ENCODE peak calls at places on chromosomes 4 and X, in seven cellular contexts. One of them, this sample, is unnamed.

GRCh38 chr4:30821891-30822612 is 101.9 kb downstream of the PCDH7 start:
- DNase-seq in cardiac muscle cell: no peak
- DNase-seq in HFF-Myc: no peak
- DNase-seq in hypothalamus: no peak
- DNase-seq in esophagus squamous epithelium: no peak
- DNase-seq in HEK293T: peak
- DNase-seq in GM03348: peak
- DNase-seq in this sample: no peak

GRCh38 chr4:17605236-17605635 is 9.2 kb upstream of the MED28 start:
- DNase-seq in cardiac muscle cell: no peak
- DNase-seq in HFF-Myc: no peak
- DNase-seq in hypothalamus: no peak
- DNase-seq in esophagus squamous epithelium: no peak
- DNase-seq in HEK293T: no peak
- DNase-seq in GM03348: no peak
- DNase-seq in this sample: no peak

GRCh38 chr4:173367946-173368345 is 2.8 kb upstream of the SAP30 start:
- DNase-seq in cardiac muscle cell: peak
- DNase-seq in HFF-Myc: no peak
- DNase-seq in hypothalamus: no peak
- DNase-seq in esophagus squamous epithelium: no peak
- DNase-seq in HEK293T: no peak
- DNase-seq in GM03348: no peak
- DNase-seq in this sample: no peak

GRCh38 chrX:70979136-70979762 is 48.4 kb upstream of the SLC7A3 start:
- DNase-seq in cardiac muscle cell: peak
- DNase-seq in HFF-Myc: peak
- DNase-seq in hypothalamus: no peak
- DNase-seq in esophagus squamous epithelium: no peak
- DNase-seq in HEK293T: peak
- DNase-seq in GM03348: peak
- DNase-seq in this sample: no peak

GRCh38 chr4:123649644-123650356 is 253.2 kb downstream of the SPRY1 start:
- DNase-seq in cardiac muscle cell: peak
- DNase-seq in HFF-Myc: peak
- DNase-seq in hypothalamus: no peak
- DNase-seq in esophagus squamous epithelium: no peak
- DNase-seq in HEK293T: peak
- DNase-seq in GM03348: peak
- DNase-seq in this sample: no peak

GRCh38 chrX:154695913-154696312 is 42.5 kb upstream of the CTAG2 start:
- DNase-seq in cardiac muscle cell: peak
- DNase-seq in HFF-Myc: no peak
- DNase-seq in hypothalamus: no peak
- DNase-seq in esophagus squamous epithelium: no peak
- DNase-seq in HEK293T: no peak
- DNase-seq in GM03348: peak
- DNase-seq in this sample: no peak

GRCh38 chr4:141473952-141474351 is 162.4 kb upstream of the IL15 start:
- DNase-seq in cardiac muscle cell: no peak
- DNase-seq in HFF-Myc: peak
- DNase-seq in hypothalamus: no peak
- DNase-seq in esophagus squamous epithelium: no peak
- DNase-seq in HEK293T: no peak
- DNase-seq in GM03348: peak
- DNase-seq in this sample: no peak

GRCh38 chr4:156779774-156780173 is 191.8 kb downstream of the PDGFC start:
- DNase-seq in cardiac muscle cell: peak
- DNase-seq in HFF-Myc: peak
- DNase-seq in hypothalamus: no peak
- DNase-seq in esophagus squamous epithelium: no peak
- DNase-seq in HEK293T: no peak
- DNase-seq in GM03348: peak
- DNase-seq in this sample: no peak

GRCh38 chr4:88144866-88145300 is 13.6 kb downstream of the ABCG2 start:
- DNase-seq in cardiac muscle cell: no peak
- DNase-seq in HFF-Myc: no peak
- DNase-seq in hypothalamus: no peak
- DNase-seq in esophagus squamous epithelium: no peak
- DNase-seq in HEK293T: no peak
- DNase-seq in GM03348: no peak
- DNase-seq in this sample: no peak

GRCh38 chr4:81620442-81620841 is 148.7 kb upstream of the RASGEF1B start:
- DNase-seq in cardiac muscle cell: no peak
- DNase-seq in HFF-Myc: no peak
- DNase-seq in hypothalamus: no peak
- DNase-seq in esophagus squamous epithelium: no peak
- DNase-seq in HEK293T: no peak
- DNase-seq in GM03348: no peak
- DNase-seq in this sample: no peak

GRCh38 chr4:176789955-176790354 is 2.8 kb downstream of the VEGFC start:
- DNase-seq in cardiac muscle cell: peak
- DNase-seq in HFF-Myc: peak
- DNase-seq in hypothalamus: no peak
- DNase-seq in esophagus squamous epithelium: no peak
- DNase-seq in HEK293T: peak
- DNase-seq in GM03348: peak
- DNase-seq in this sample: no peak

GRCh38 chr4:185839204-185839712 is 27.3 kb upstream of the SORBS2 start:
- DNase-seq in cardiac muscle cell: peak
- DNase-seq in HFF-Myc: peak
- DNase-seq in hypothalamus: no peak
- DNase-seq in esophagus squamous epithelium: no peak
- DNase-seq in HEK293T: peak
- DNase-seq in GM03348: peak
- DNase-seq in this sample: no peak

GRCh38 chr4:153919667-153920066 is 130.8 kb upstream of the SFRP2 start:
- DNase-seq in cardiac muscle cell: peak
- DNase-seq in HFF-Myc: no peak
- DNase-seq in hypothalamus: no peak
- DNase-seq in esophagus squamous epithelium: no peak
- DNase-seq in HEK293T: no peak
- DNase-seq in GM03348: no peak
- DNase-seq in this sample: no peak

GRCh38 chr4:32775049-32775448 is 2054.9 kb downstream of the PCDH7 start:
- DNase-seq in cardiac muscle cell: peak
- DNase-seq in HFF-Myc: no peak
- DNase-seq in hypothalamus: no peak
- DNase-seq in esophagus squamous epithelium: no peak
- DNase-seq in HEK293T: peak
- DNase-seq in GM03348: no peak
- DNase-seq in this sample: peak

GRCh38 chr4:4633431-4633830 is 91.6 kb upstream of the STX18 start:
- DNase-seq in cardiac muscle cell: no peak
- DNase-seq in HFF-Myc: no peak
- DNase-seq in hypothalamus: no peak
- DNase-seq in esophagus squamous epithelium: no peak
- DNase-seq in HEK293T: no peak
- DNase-seq in GM03348: no peak
- DNase-seq in this sample: no peak

GRCh38 chr4:130849985-130850632 is 1754.2 kb downstream of the C4orf33 start:
- DNase-seq in cardiac muscle cell: peak
- DNase-seq in HFF-Myc: no peak
- DNase-seq in hypothalamus: no peak
- DNase-seq in esophagus squamous epithelium: no peak
- DNase-seq in HEK293T: no peak
- DNase-seq in GM03348: no peak
- DNase-seq in this sample: no peak

GRCh38 chrX:107025538-107025937 is 25.5 kb upstream of the MORC4 start:
- DNase-seq in cardiac muscle cell: peak
- DNase-seq in HFF-Myc: no peak
- DNase-seq in hypothalamus: no peak
- DNase-seq in esophagus squamous epithelium: no peak
- DNase-seq in HEK293T: peak
- DNase-seq in GM03348: peak
- DNase-seq in this sample: no peak

GRCh38 chr4:107774681-107775080 is 50.1 kb upstream of the SGMS2 start:
- DNase-seq in cardiac muscle cell: peak
- DNase-seq in HFF-Myc: no peak
- DNase-seq in hypothalamus: no peak
- DNase-seq in esophagus squamous epithelium: no peak
- DNase-seq in HEK293T: no peak
- DNase-seq in GM03348: no peak
- DNase-seq in this sample: no peak

GRCh38 chr4:170775851-170776250 is 686.1 kb upstream of the AADAT start:
- DNase-seq in cardiac muscle cell: no peak
- DNase-seq in HFF-Myc: no peak
- DNase-seq in hypothalamus: no peak
- DNase-seq in esophagus squamous epithelium: no peak
- DNase-seq in HEK293T: no peak
- DNase-seq in GM03348: no peak
- DNase-seq in this sample: no peak

GRCh38 chr4:8266508-8266907 is 3.0 kb upstream of the HTRA3 start:
- DNase-seq in cardiac muscle cell: peak
- DNase-seq in HFF-Myc: no peak
- DNase-seq in hypothalamus: no peak
- DNase-seq in esophagus squamous epithelium: no peak
- DNase-seq in HEK293T: no peak
- DNase-seq in GM03348: no peak
- DNase-seq in this sample: no peak

This sample was measured in hippocampal formation.